ENCODE peak calls at places on chromosomes 2 and 18, in six cellular contexts. I is GM12878, B is caudate nucleus, D is NCI-H524, M is GM20000, H is astrocyte of the spinal cord. E is an unnamed sample.

GRCh38 chr18:8562914-8563313 is 46.3 kb upstream of the RAB12 start:
- DNase-seq in I (no peak), D (no peak), B (no peak), H (no peak), M (no peak), E (no peak)

GRCh38 chr2:60290534-60290933 is 262.9 kb downstream of the BCL11A start:
- DNase-seq in I (no peak), D (no peak), H (no peak), B (no peak), M (no peak), E (no peak)

GRCh38 chr2:24352664-24353063 is 7.7 kb downstream of the ITSN2 start:
- DNase-seq in D (no peak), H (no peak), I (no peak), M (no peak), B (no peak), E (no peak)

GRCh38 chr2:25669520-25669919 is 3.9 kb downstream of the DTNB start:
- DNase-seq in H (no peak), I (no peak), B (no peak), M (no peak), D (peak), E (no peak)

GRCh38 chr2:96321230-96322103 is 3.6 kb upstream of the ITPRIPL1 start:
- DNase-seq in H (peak), I (peak), M (peak), B (no peak), D (peak), E (no peak)

GRCh38 chr18:55861266-55861665 is 273.3 kb upstream of the TCF4 start:
- DNase-seq in I (no peak), H (peak), M (no peak), D (no peak), B (peak), E (no peak)

GRCh38 chr2:224970311-224970710 is 72.0 kb downstream of the DOCK10 start:
- DNase-seq in D (no peak), M (no peak), I (no peak), B (no peak), H (no peak), E (no peak)

GRCh38 chr2:133326651-133327397 is 241.4 kb downstream of the NCKAP5 start:
- DNase-seq in B (no peak), I (no peak), M (no peak), D (no peak), H (peak), E (no peak)